ENCODE peak calls at places on chromosomes 1 and 21, in four cellular contexts. H is heart left ventricle, B is GM20000, V is GM23338. C is an unnamed sample.

GRCh38 chr1:210246447-210246846 is 13.9 kb downstream of the SERTAD4 start:
- DNase-seq in H (no peak), B (no peak), V (no peak), C (no peak)

GRCh38 chr1:208604295-208604694 is 360.1 kb upstream of the PLXNA2 start:
- DNase-seq in H (no peak), B (peak), V (no peak), C (peak)

GRCh38 chr1:206705187-206705586 is 20.5 kb downstream of the MAPKAPK2 start:
- DNase-seq in H (no peak), B (no peak), V (peak), C (no peak)

GRCh38 chr1:8517579-8518489 is 199.9 kb downstream of the SLC45A1 start:
- DNase-seq in H (no peak), B (no peak), V (peak), C (no peak)

GRCh38 chr1:112618114-112618720 is 724 bp downstream of the ST7L start:
- DNase-seq in H (no peak), B (no peak), V (no peak), C (peak)

GRCh38 chr1:2206813-2207488 is 12.4 kb upstream of the FAAP20 start:
- DNase-seq in H (no peak), B (peak), V (no peak), C (no peak)

GRCh38 chr1:16167331-16168143 is 11.7 kb upstream of the EPHA2 start:
- DNase-seq in H (no peak), B (peak), V (peak), C (peak)

GRCh38 chr21:19607983-19608668 is 1204.5 kb upstream of the TMPRSS15 start:
- DNase-seq in H (no peak), B (no peak), V (peak), C (no peak)

GRCh38 chr1:30881266-30882181 is 27.0 kb downstream of the SDC3 start:
- DNase-seq in H (no peak), B (peak), V (no peak), C (peak)

GRCh38 chr1:115670476-115671175 is 28.9 kb downstream of the VANGL1 start:
- DNase-seq in H (no peak), B (no peak), V (no peak), C (no peak)

DNA sequence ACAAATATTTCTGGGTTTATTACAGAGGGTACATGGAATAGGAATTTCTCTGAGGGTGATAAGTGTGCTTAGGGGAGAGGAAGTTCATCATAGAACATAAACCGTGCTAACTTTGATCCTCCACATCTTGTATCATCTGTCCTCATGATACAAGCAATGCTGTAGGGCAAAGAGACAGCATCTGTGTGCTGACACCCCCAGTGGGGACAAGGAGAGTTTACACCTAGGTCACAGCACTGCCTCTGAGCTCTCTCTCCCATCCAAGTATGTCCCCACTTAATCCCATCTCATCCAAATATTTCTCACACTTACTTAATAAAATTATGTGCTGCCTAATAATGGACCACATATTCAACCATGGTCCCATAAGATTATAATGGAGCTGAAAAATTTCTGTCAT is 4.3 kb upstream of the TEDDM1 start:
- DNase-seq in H (no peak), B (no peak), V (peak), C (no peak)
- TF ChIP-seq CTCF in H (no peak), B (no peak), V (peak), C (no peak)

GRCh38 chr1:167425482-167425881 is 92.8 kb downstream of the CD247 start:
- DNase-seq in H (no peak), B (no peak), V (peak), C (no peak)

GRCh38 chr1:167427843-167428242 is 90.5 kb downstream of the CD247 start:
- DNase-seq in H (no peak), B (no peak), V (no peak), C (no peak)

GRCh38 chr1:167426716-167427115 is 91.6 kb downstream of the CD247 start:
- DNase-seq in H (no peak), B (no peak), V (no peak), C (no peak)

GRCh38 chr1:167420510-167420909 is 97.8 kb downstream of the CD247 start:
- DNase-seq in H (no peak), B (no peak), V (peak), C (no peak)

DNA sequence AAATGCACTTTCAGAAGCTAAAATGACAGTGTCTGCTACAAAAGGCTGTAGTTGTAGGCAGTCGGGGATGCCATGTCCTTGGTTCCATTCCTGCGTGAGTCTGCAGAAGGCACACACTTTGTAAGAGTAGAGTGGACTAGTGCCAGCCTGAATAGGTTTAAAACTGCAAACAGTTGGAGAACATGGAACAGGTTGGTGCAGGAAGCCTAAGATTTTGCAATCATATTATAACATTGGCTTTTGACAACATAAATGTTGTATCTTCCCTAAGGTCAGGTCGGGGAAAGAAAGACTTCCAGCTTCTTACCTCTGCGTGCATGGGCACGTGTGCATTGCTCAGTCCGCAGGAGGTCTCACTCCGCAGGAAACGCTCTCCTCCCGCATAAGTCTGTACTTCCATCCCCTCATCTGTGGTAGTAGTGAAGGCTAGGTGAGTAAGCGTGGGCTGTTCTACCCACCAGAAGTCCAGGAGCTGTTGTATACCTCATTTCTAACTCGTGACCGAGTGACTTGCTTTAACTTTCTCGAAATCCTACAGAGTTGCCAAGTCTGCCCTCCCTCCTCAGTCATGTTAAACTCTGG is 94.2 kb downstream of the CD247 start:
- DNase-seq in H (no peak), B (no peak), V (no peak), C (no peak)
- TF ChIP-seq CTCF in H (no peak), B (no peak), V (no peak), C (no peak)

DNA sequence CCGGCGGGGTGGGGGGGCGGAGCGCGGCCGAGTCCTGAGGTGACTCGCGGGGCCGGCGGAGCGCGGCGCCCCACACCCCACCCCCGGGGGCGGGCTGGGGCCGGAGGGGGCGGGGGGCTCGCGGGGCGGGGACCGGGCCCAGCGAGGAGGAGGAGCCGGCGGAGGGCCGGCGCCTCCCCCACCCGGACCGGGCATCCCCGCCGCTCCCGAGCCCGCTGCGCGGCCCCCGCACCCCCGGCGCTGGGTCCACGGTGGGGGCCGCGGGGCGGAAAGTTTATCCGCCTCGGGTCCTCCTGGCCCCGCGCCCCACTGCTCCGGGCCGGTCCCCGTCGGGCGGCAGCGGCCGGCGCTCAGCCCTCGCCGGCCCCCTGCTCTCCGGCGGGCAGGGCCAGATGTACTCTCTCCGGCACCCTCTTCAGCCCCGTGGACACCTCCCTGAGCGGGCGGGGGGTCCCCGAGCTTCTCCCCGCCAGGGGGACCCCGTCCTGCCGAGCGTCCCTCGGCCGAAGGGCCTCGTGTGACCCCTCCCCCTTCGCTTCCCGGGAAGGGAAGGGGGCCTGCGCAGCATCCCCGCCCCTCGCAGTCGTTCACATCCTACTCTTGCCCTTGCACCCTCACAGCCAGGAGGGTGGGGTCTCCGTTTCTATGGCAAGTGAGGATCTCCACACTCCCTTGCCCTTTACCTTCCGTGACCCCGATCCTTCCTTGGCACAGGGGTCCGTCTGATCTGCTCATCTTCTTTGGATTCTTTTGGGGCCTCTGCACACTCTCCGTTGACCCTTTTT is 659 bp downstream of the CAMTA1 start:
- DNase-seq in H (peak), B (peak), V (peak), C (peak)
- TF ChIP-seq CTCF in H (no peak), B (no peak), V (peak), C (peak)

GRCh38 chr1:13513063-13513884 is 529 bp downstream of the LRRC38 start:
- DNase-seq in H (no peak), B (no peak), V (peak), C (no peak)

GRCh38 chr1:13520985-13521384 is 7.2 kb upstream of the LRRC38 start:
- DNase-seq in H (no peak), B (no peak), V (no peak), C (no peak)

GRCh38 chr1:13513885-13514546 is at the start of gene LRRC38:
- DNase-seq in H (peak), B (no peak), V (peak), C (no peak)

GRCh38 chr1:13516606-13517005 is 2.8 kb upstream of the LRRC38 start:
- DNase-seq in H (no peak), B (no peak), V (no peak), C (no peak)

GRCh38 chr1:13517193-13517812 is 3.5 kb upstream of the LRRC38 start:
- DNase-seq in H (no peak), B (peak), V (peak), C (peak)
- TF ChIP-seq CTCF in H (peak), B (peak), V (peak), C (peak)